ENCODE peak calls at places on chromosome 10, in seven cellular contexts. B is H9, F is H1, C is mesenchymal stem cell, S is IMR-90, U is neuronal stem cell, T is trophoblast cell. R is an unnamed sample.

GRCh38 chr10:22648547-22648961 is 65.8 kb downstream of the PIP4K2A start:
- DNase-seq in B (no peak), F (no peak), C (peak), S (peak), U (no peak), T (peak), R (peak)

GRCh38 chr10:14405076-14406065 is 74.6 kb upstream of the FRMD4A start:
- DNase-seq in B (no peak), F (no peak), C (peak), S (peak), U (no peak), T (peak), R (no peak)

GRCh38 chr10:114668375-114669080 is 10.5 kb upstream of the ABLIM1 start:
- DNase-seq in B (no peak), F (no peak), C (no peak), S (no peak), U (no peak), T (no peak), R (no peak)

GRCh38 chr10:89302628-89303027 is 782 bp downstream of the IFIT2 start:
- DNase-seq in B (no peak), F (no peak), C (no peak), S (no peak), U (no peak), T (no peak), R (no peak)

GRCh38 chr10:28939352-28940157 is 262.2 kb downstream of the BAMBI start:
- DNase-seq in B (peak), F (peak), C (peak), S (peak), U (peak), T (peak), R (peak)

GRCh38 chr10:131249238-131249956 is 62.1 kb downstream of the TCERG1L start:
- DNase-seq in B (no peak), F (no peak), C (no peak), S (no peak), U (no peak), T (no peak), R (no peak)

GRCh38 chr10:103513383-103514060 is 20.0 kb downstream of the NEURL1 start:
- DNase-seq in B (peak), F (no peak), C (no peak), S (no peak), U (no peak), T (no peak), R (no peak)

GRCh38 chr10:68087338-68088029 is 12.4 kb upstream of the HERC4 start:
- DNase-seq in B (no peak), F (no peak), C (no peak), S (no peak), U (no peak), T (no peak), R (peak)

GRCh38 chr10:60338002-60338564 is 51.6 kb downstream of the ANK3 start:
- DNase-seq in B (no peak), F (no peak), C (no peak), S (no peak), U (no peak), T (no peak), R (no peak)

GRCh38 chr10:107477266-107477665 is 312.8 kb upstream of the SORCS1 start:
- DNase-seq in B (no peak), F (no peak), C (no peak), S (no peak), U (no peak), T (no peak), R (no peak)

GRCh38 chr10:18179901-18180300 is 39.7 kb downstream of the CACNB2 start:
- DNase-seq in B (no peak), F (no peak), C (peak), S (peak), U (no peak), T (no peak), R (no peak)

GRCh38 chr10:72316748-72317435 is 37.8 kb downstream of the DNAJB12 start:
- DNase-seq in B (no peak), F (no peak), C (no peak), S (no peak), U (no peak), T (no peak), R (no peak)

GRCh38 chr10:105042906-105043552 is 401.9 kb downstream of the SORCS3 start:
- DNase-seq in B (no peak), F (no peak), C (no peak), S (no peak), U (no peak), T (no peak), R (no peak)

GRCh38 chr10:131822694-131823245 is 78.0 kb upstream of the PPP2R2D start:
- DNase-seq in B (no peak), F (no peak), C (no peak), S (no peak), U (no peak), T (no peak), R (no peak)

GRCh38 chr10:31011017-31011659 is 20.5 kb downstream of the ZNF438 start:
- DNase-seq in B (no peak), F (no peak), C (no peak), S (no peak), U (no peak), T (no peak), R (no peak)

GRCh38 chr10:35352508-35352907 is 16.2 kb downstream of the CCNY start:
- DNase-seq in B (no peak), F (no peak), C (no peak), S (no peak), U (no peak), T (no peak), R (no peak)

GRCh38 chr10:108591417-108591816 is 1331.9 kb downstream of the XPNPEP1 start:
- DNase-seq in B (no peak), F (no peak), C (no peak), S (no peak), U (no peak), T (no peak), R (no peak)

GRCh38 chr10:60943372-60944158 is 420 bp downstream of the RHOBTB1 start:
- DNase-seq in B (peak), F (peak), C (peak), S (peak), U (peak), T (no peak), R (peak)

GRCh38 chr10:125084191-125085186 is 75.9 kb downstream of the CTBP2 start:
- DNase-seq in B (peak), F (no peak), C (peak), S (peak), U (no peak), T (peak), R (peak)

GRCh38 chr10:106711313-106711906 is 453.1 kb downstream of the SORCS1 start:
- DNase-seq in B (peak), F (peak), C (no peak), S (no peak), U (peak), T (no peak), R (peak)

GRCh38 chr10:124745257-124745656 is 1.1 kb upstream of the FAM53B start:
- DNase-seq in B (no peak), F (no peak), C (no peak), S (no peak), U (no peak), T (no peak), R (no peak)

GRCh38 chr10:88271736-88272135 is 311.4 kb downstream of the RNLS start:
- DNase-seq in B (no peak), F (no peak), C (peak), S (peak), U (no peak), T (peak), R (no peak)

GRCh38 chr10:118809372-118809695 is 54.6 kb upstream of the CACUL1 start:
- DNase-seq in B (no peak), F (no peak), C (no peak), S (no peak), U (no peak), T (no peak), R (no peak)

GRCh38 chr10:35262436-35262835 is 73.9 kb upstream of the CCNY start:
- DNase-seq in B (no peak), F (no peak), C (no peak), S (peak), U (no peak), T (no peak), R (no peak)

GRCh38 chr10:75291800-75292199 is 56.0 kb upstream of the COMTD1 start:
- DNase-seq in B (no peak), F (no peak), C (no peak), S (no peak), U (no peak), T (no peak), R (no peak)

GRCh38 chr10:7192831-7193348 is 217.9 kb downstream of the SFMBT2 start:
- DNase-seq in B (no peak), F (no peak), C (no peak), S (no peak), U (no peak), T (no peak), R (no peak)

GRCh38 chr10:81876253-81876731 is 1.3 kb downstream of the NRG3 start:
- DNase-seq in B (peak), F (peak), C (no peak), S (no peak), U (peak), T (no peak), R (peak)

GRCh38 chr10:62761115-62761514 is 43.4 kb upstream of the ADO start:
- DNase-seq in B (no peak), F (no peak), C (no peak), S (no peak), U (no peak), T (no peak), R (no peak)

GRCh38 chr10:122142652-122143237 is 128.4 kb upstream of the BTBD16 start:
- DNase-seq in B (peak), F (peak), C (no peak), S (no peak), U (peak), T (no peak), R (peak)

GRCh38 chr10:30456262-30456661 is 22.3 kb downstream of the MAP3K8 start:
- DNase-seq in B (no peak), F (no peak), C (no peak), S (no peak), U (no peak), T (no peak), R (no peak)

GRCh38 chr10:2887391-2888070 is 179.8 kb upstream of the PFKP start:
- DNase-seq in B (no peak), F (no peak), C (no peak), S (no peak), U (no peak), T (no peak), R (no peak)

GRCh38 chr10:44399478-44400451 is 14.9 kb upstream of the CXCL12 start:
- DNase-seq in B (no peak), F (no peak), C (no peak), S (no peak), U (no peak), T (no peak), R (no peak)

GRCh38 chr10:29921071-29921446 is 138.3 kb downstream of the JCAD start:
- DNase-seq in B (no peak), F (no peak), C (no peak), S (no peak), U (no peak), T (no peak), R (no peak)

GRCh38 chr10:93816123-93816747 is 58.5 kb downstream of the LGI1 start:
- DNase-seq in B (peak), F (peak), C (peak), S (peak), U (peak), T (peak), R (peak)

GRCh38 chr10:103837370-103838094 is 17.8 kb downstream of the SH3PXD2A start:
- DNase-seq in B (no peak), F (no peak), C (no peak), S (no peak), U (no peak), T (no peak), R (no peak)

GRCh38 chr10:31268616-31269303 is 50.3 kb upstream of the ZEB1 start:
- DNase-seq in B (no peak), F (no peak), C (no peak), S (no peak), U (no peak), T (no peak), R (no peak)

GRCh38 chr10:129742742-129743550 is 221.1 kb downstream of the EBF3 start:
- DNase-seq in B (peak), F (peak), C (no peak), S (no peak), U (no peak), T (no peak), R (no peak)

GRCh38 chr10:11218395-11218794 is 200.7 kb downstream of the CELF2 start:
- DNase-seq in B (no peak), F (no peak), C (no peak), S (no peak), U (no peak), T (no peak), R (no peak)

GRCh38 chr10:12703813-12704212 is 297.7 kb downstream of the CCDC3 start:
- DNase-seq in B (no peak), F (no peak), C (peak), S (peak), U (no peak), T (no peak), R (no peak)

GRCh38 chr10:101906586-101907183 is 63.1 kb upstream of the KCNIP2 start:
- DNase-seq in B (no peak), F (no peak), C (no peak), S (no peak), U (no peak), T (peak), R (no peak)
- H4K8ac ChIP-seq in B (no peak), F (no peak), C (no peak), S (no peak), U (no peak), T (no peak), R (no peak)

GRCh38 chr10:100057948-100058347 is 23.7 kb downstream of the CPN1 start:
- DNase-seq in B (no peak), F (no peak), C (no peak), S (no peak), U (no peak), T (no peak), R (no peak)

GRCh38 chr10:100053686-100054460 is 27.8 kb downstream of the CPN1 start:
- DNase-seq in B (no peak), F (no peak), C (no peak), S (no peak), U (no peak), T (no peak), R (peak)
- H2BK120ac ChIP-seq in B (no peak), F (no peak), C (no peak), S (no peak), U (no peak), T (no peak), R (no peak)

GRCh38 chr10:110389250-110389649 is 84.5 kb upstream of the SMNDC1 start:
- DNase-seq in B (no peak), F (no peak), C (no peak), S (no peak), U (no peak), T (no peak), R (no peak)

GRCh38 chr10:110391541-110391940 is 86.8 kb upstream of the SMNDC1 start:
- DNase-seq in B (no peak), F (no peak), C (no peak), S (no peak), U (no peak), T (no peak), R (no peak)

GRCh38 chr10:110388682-110389052 is 83.9 kb upstream of the SMNDC1 start:
- DNase-seq in B (no peak), F (no peak), C (no peak), S (no peak), U (no peak), T (no peak), R (no peak)

GRCh38 chr10:110387983-110388681 is 83.4 kb upstream of the SMNDC1 start:
- DNase-seq in B (no peak), F (no peak), C (no peak), S (no peak), U (no peak), T (no peak), R (no peak)

GRCh38 chr10:110387617-110387982 is 82.9 kb upstream of the SMNDC1 start:
- DNase-seq in B (no peak), F (no peak), C (no peak), S (no peak), U (no peak), T (no peak), R (no peak)
- H4K8ac ChIP-seq in B (no peak), F (no peak), C (no peak), S (no peak), U (no peak), T (no peak), R (no peak)

DNA sequence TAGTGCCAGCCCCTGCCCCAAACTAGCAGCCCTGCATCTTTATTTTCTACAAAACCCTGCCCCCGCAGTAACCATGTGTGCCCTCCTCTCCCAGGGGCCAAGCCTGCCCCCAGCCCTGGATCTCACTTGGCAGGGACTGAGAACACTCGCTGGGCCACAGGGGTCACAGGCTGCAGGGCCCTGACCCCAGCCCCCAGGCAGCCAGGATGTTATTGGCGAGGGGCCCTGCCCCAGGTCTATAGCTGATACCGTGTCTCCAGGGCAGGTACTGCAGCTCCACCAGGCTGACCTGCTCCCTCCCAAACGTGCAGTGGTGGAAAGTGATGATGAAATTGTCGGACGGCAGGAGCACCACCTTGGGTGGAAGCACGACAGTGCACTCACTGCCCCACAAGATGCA is 35.9 kb upstream of the TUBB8 start:
- DNase-seq in B (no peak), F (no peak), C (no peak), S (no peak), U (no peak), T (no peak), R (no peak)
- H2BK120ac ChIP-seq in B (no peak), F (no peak), C (no peak), S (no peak), U (no peak), T (no peak), R (no peak)

GRCh38 chr10:34001087-34001580 is 666.7 kb upstream of the NRP1 start:
- DNase-seq in B (no peak), F (no peak), C (no peak), S (no peak), U (no peak), T (no peak), R (no peak)
- H4K8ac ChIP-seq in B (no peak), F (no peak), C (no peak), S (no peak), U (no peak), T (no peak), R (no peak)

DNA sequence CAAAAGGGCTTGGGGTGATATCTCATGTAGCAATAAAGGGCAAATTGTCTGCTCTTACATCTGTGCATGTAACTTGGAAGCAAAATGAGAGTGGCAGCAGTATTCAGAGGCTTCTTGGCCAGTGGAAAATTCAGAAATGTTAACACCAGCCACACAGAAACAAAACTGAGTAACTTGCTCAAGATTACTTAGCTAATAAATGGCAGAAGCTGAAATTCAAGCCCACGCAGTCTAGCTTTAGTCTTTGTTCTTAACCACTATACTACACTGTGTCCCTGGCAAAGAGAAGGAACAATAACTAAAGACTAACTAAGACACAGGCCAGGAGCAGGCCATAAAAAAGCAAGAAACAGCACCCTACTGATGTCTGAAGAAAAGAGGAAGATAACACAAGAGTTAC is 185.9 kb upstream of the ASAH2 start:
- DNase-seq in B (no peak), F (no peak), C (no peak), S (no peak), U (no peak), T (no peak), R (no peak)
- H2BK120ac ChIP-seq in B (no peak), F (no peak), C (no peak), S (no peak), U (no peak), T (no peak), R (no peak)

R was measured in mesendoderm.